ENCODE peak calls at places on chromosomes 6 and 20, in five cellular contexts. One of them, this sample, is unnamed.

GRCh38 chr20:57708694-57709673 is 831 bp downstream of the PMEPA1 start:
- DNase-seq in neuronal stem cell: no peak
- DNase-seq in mesendoderm: no peak
- DNase-seq in H9: no peak
- DNase-seq in IMR-90: peak
- DNase-seq in this sample: no peak

GRCh38 chr6:113856011-113856551 is 1.1 kb upstream of the MARCKS start:
- DNase-seq in IMR-90: peak
- DNase-seq in neuronal stem cell: peak
- DNase-seq in mesendoderm: peak
- DNase-seq in H9: peak
- DNase-seq in this sample: no peak

GRCh38 chr6:47922391-47922790 is 140.6 kb downstream of the OPN5 start:
- DNase-seq in mesendoderm: peak
- DNase-seq in IMR-90: no peak
- DNase-seq in H9: peak
- DNase-seq in neuronal stem cell: peak
- DNase-seq in this sample: no peak

GRCh38 chr6:3805448-3806123 is 43.6 kb upstream of the FAM50B start:
- DNase-seq in IMR-90: peak
- DNase-seq in H9: no peak
- DNase-seq in neuronal stem cell: no peak
- DNase-seq in mesendoderm: no peak
- DNase-seq in this sample: no peak

GRCh38 chr20:13816757-13817156 is 31.9 kb downstream of the NDUFAF5 start:
- DNase-seq in neuronal stem cell: no peak
- DNase-seq in IMR-90: no peak
- DNase-seq in mesendoderm: no peak
- DNase-seq in H9: no peak
- DNase-seq in this sample: no peak

GRCh38 chr6:133017581-133017980 is 203.2 kb downstream of the RPS12 start:
- DNase-seq in H9: no peak
- DNase-seq in mesendoderm: no peak
- DNase-seq in neuronal stem cell: no peak
- DNase-seq in IMR-90: peak
- DNase-seq in this sample: no peak

GRCh38 chr6:87376643-87377042 is 31.1 kb upstream of the CFAP206 start:
- DNase-seq in neuronal stem cell: no peak
- DNase-seq in H9: no peak
- DNase-seq in IMR-90: no peak
- DNase-seq in mesendoderm: no peak
- DNase-seq in this sample: no peak

GRCh38 chr6:71510057-71510713 is 221.6 kb downstream of the OGFRL1 start:
- DNase-seq in mesendoderm: peak
- DNase-seq in neuronal stem cell: peak
- DNase-seq in H9: peak
- DNase-seq in IMR-90: peak
- DNase-seq in this sample: peak

GRCh38 chr20:50518270-50518721 is 8.1 kb downstream of the PTPN1 start:
- DNase-seq in mesendoderm: no peak
- DNase-seq in neuronal stem cell: no peak
- DNase-seq in H9: no peak
- DNase-seq in IMR-90: peak
- DNase-seq in this sample: no peak

GRCh38 chr6:14545496-14545895 is 427.9 kb downstream of the CD83 start:
- DNase-seq in neuronal stem cell: no peak
- DNase-seq in IMR-90: no peak
- DNase-seq in H9: no peak
- DNase-seq in mesendoderm: no peak
- DNase-seq in this sample: no peak

GRCh38 chr6:45436544-45437440 is 59.1 kb upstream of the SUPT3H start:
- DNase-seq in IMR-90: peak
- DNase-seq in H9: no peak
- DNase-seq in mesendoderm: peak
- DNase-seq in neuronal stem cell: no peak
- DNase-seq in this sample: no peak

GRCh38 chr6:53357576-53358343 is 9.0 kb upstream of the ELOVL5 start:
- DNase-seq in mesendoderm: no peak
- DNase-seq in H9: no peak
- DNase-seq in IMR-90: no peak
- DNase-seq in neuronal stem cell: no peak
- DNase-seq in this sample: no peak

GRCh38 chr20:58647162-58647813 is 3.8 kb upstream of the STX16 start:
- DNase-seq in neuronal stem cell: no peak
- DNase-seq in H9: no peak
- DNase-seq in mesendoderm: no peak
- DNase-seq in IMR-90: no peak
- DNase-seq in this sample: peak

GRCh38 chr6:169692516-169692915 is 9.3 kb downstream of the WDR27 start:
- DNase-seq in neuronal stem cell: no peak
- DNase-seq in mesendoderm: no peak
- DNase-seq in H9: no peak
- DNase-seq in IMR-90: no peak
- DNase-seq in this sample: no peak

GRCh38 chr6:10837009-10837691 is 1.2 kb downstream of the MAK start:
- DNase-seq in mesendoderm: peak
- DNase-seq in neuronal stem cell: peak
- DNase-seq in H9: peak
- DNase-seq in IMR-90: no peak
- DNase-seq in this sample: no peak

GRCh38 chr20:44221368-44221767 is 10.8 kb upstream of the OSER1 start:
- DNase-seq in H9: no peak
- DNase-seq in neuronal stem cell: no peak
- DNase-seq in IMR-90: no peak
- DNase-seq in mesendoderm: no peak
- DNase-seq in this sample: no peak

GRCh38 chr6:25006565-25007001 is 70.8 kb upstream of the RIPOR2 start:
- DNase-seq in IMR-90: no peak
- DNase-seq in neuronal stem cell: no peak
- DNase-seq in mesendoderm: no peak
- DNase-seq in H9: no peak
- DNase-seq in this sample: no peak

GRCh38 chr6:436308-437041 is 44.9 kb downstream of the IRF4 start:
- DNase-seq in neuronal stem cell: no peak
- DNase-seq in IMR-90: peak
- DNase-seq in H9: no peak
- DNase-seq in mesendoderm: no peak
- DNase-seq in this sample: no peak

GRCh38 chr6:75618437-75618836 is 16.8 kb downstream of the SENP6 start:
- DNase-seq in neuronal stem cell: no peak
- DNase-seq in mesendoderm: no peak
- DNase-seq in H9: no peak
- DNase-seq in IMR-90: no peak
- DNase-seq in this sample: no peak

GRCh38 chr6:7389451-7390217 is at the start of the genes CAGE1 and RIOK1:
- DNase-seq in IMR-90: peak
- DNase-seq in mesendoderm: peak
- DNase-seq in H9: peak
- DNase-seq in neuronal stem cell: peak
- DNase-seq in this sample: peak
- H2BK15ac ChIP-seq in IMR-90: no peak
- H2BK15ac ChIP-seq in mesendoderm: no peak
- H2BK15ac ChIP-seq in H9: no peak
- H2BK15ac ChIP-seq in neuronal stem cell: no peak
- H2BK15ac ChIP-seq in this sample: no peak

GRCh38 chr20:1801551-1801950 is 93.7 kb upstream of the SIRPA start:
- DNase-seq in neuronal stem cell: no peak
- DNase-seq in H9: no peak
- DNase-seq in IMR-90: no peak
- DNase-seq in mesendoderm: no peak
- DNase-seq in this sample: no peak
- H2BK15ac ChIP-seq in neuronal stem cell: no peak
- H2BK15ac ChIP-seq in H9: no peak
- H2BK15ac ChIP-seq in IMR-90: no peak
- H2BK15ac ChIP-seq in mesendoderm: no peak
- H2BK15ac ChIP-seq in this sample: peak

DNA sequence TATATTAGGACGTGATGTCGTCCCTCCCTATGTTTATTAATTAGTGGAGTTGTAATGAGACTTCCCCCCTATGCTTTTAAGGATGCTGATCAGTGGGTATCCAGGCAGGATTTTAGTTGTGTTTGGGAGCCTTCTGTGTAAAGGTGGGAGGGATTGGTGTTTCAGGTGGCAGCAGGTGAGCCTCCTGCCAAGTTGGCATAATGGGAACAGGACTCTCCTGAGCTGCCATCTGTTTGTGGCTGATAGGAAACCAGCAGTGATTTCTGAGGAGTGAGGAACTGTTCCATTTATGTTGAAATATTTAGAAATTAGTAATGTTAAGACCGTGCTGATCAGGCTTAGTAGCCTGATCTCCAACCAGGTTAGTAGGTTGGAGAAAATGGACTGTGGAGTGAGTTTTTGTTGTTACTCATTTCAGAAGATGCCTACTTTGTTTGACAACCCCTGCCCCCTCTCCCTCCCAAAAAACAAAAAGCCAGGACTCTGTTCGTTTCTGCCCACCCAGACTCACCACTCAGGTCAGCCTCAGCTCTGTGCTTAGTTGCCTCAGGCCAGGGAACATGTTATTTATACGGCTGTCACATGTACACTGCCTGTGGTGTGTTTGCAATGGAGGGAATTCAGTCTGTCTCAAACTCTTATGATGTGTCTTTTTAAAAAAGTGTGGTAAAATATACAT is 55.4 kb upstream of the TULP4 start:
- DNase-seq in mesendoderm: no peak
- DNase-seq in IMR-90: no peak
- DNase-seq in H9: no peak
- DNase-seq in neuronal stem cell: no peak
- DNase-seq in this sample: no peak
- H2BK15ac ChIP-seq in mesendoderm: no peak
- H2BK15ac ChIP-seq in IMR-90: no peak
- H2BK15ac ChIP-seq in H9: no peak
- H2BK15ac ChIP-seq in neuronal stem cell: no peak
- H2BK15ac ChIP-seq in this sample: no peak

GRCh38 chr6:149864578-149865535 is 698 bp upstream of the LRP11 start:
- DNase-seq in IMR-90: peak
- DNase-seq in neuronal stem cell: peak
- DNase-seq in mesendoderm: peak
- DNase-seq in H9: no peak
- DNase-seq in this sample: no peak

GRCh38 chr6:149861603-149862423 is 2.3 kb downstream of the LRP11 start:
- DNase-seq in mesendoderm: no peak
- DNase-seq in neuronal stem cell: no peak
- DNase-seq in IMR-90: peak
- DNase-seq in H9: no peak
- DNase-seq in this sample: no peak

GRCh38 chr6:149863596-149863845 is 638 bp downstream of the LRP11 start:
- DNase-seq in H9: no peak
- DNase-seq in IMR-90: no peak
- DNase-seq in mesendoderm: no peak
- DNase-seq in neuronal stem cell: no peak
- DNase-seq in this sample: no peak

GRCh38 chr6:149863846-149864577 is at the start of gene LRP11:
- DNase-seq in mesendoderm: peak
- DNase-seq in neuronal stem cell: peak
- DNase-seq in IMR-90: peak
- DNase-seq in H9: peak
- DNase-seq in this sample: peak

DNA sequence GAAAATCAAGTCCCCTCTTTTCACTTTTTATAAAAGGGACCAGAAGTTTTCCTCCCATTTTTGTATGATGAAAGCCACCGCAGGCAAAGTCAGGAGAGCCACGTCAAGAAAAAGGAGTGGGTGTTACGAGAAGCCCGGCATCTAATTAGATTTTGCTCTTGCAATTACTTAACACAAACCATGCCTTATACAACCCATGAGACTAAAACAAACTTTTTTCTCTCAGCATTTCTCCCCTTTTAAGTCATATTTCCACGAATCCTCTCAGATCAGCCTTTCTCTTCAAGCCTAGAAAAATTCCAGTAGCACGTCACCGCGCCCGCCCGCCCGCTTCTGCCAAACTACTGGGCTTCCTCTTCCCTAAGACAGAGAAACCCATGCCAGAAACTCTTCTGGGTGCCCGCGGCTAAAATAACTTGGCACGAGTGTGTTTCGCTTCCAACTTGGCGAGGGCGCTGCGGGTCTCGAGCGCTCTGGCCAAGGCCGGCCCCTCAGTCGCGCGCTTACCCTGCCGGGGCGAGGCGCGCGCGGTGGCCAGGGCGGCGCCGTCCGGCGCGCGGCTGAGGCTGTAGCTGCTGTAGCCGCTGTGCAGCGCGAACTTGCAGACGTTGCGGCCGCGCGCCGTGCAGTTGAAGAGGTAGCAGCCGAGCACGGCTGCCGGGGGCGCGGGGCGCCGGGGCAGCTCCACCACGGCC is 1.1 kb downstream of the LRP11 start:
- DNase-seq in neuronal stem cell: peak
- DNase-seq in mesendoderm: peak
- DNase-seq in H9: peak
- DNase-seq in IMR-90: peak
- DNase-seq in this sample: no peak
- H2BK15ac ChIP-seq in neuronal stem cell: no peak
- H2BK15ac ChIP-seq in mesendoderm: no peak
- H2BK15ac ChIP-seq in H9: no peak
- H2BK15ac ChIP-seq in IMR-90: no peak
- H2BK15ac ChIP-seq in this sample: no peak

GRCh38 chr20:14889503-14890125 is 552.2 kb upstream of the FLRT3 start:
- DNase-seq in IMR-90: no peak
- DNase-seq in neuronal stem cell: no peak
- DNase-seq in mesendoderm: peak
- DNase-seq in H9: no peak
- DNase-seq in this sample: no peak
- H2BK15ac ChIP-seq in IMR-90: no peak
- H2BK15ac ChIP-seq in neuronal stem cell: no peak
- H2BK15ac ChIP-seq in mesendoderm: no peak
- H2BK15ac ChIP-seq in H9: no peak
- H2BK15ac ChIP-seq in this sample: no peak

DNA sequence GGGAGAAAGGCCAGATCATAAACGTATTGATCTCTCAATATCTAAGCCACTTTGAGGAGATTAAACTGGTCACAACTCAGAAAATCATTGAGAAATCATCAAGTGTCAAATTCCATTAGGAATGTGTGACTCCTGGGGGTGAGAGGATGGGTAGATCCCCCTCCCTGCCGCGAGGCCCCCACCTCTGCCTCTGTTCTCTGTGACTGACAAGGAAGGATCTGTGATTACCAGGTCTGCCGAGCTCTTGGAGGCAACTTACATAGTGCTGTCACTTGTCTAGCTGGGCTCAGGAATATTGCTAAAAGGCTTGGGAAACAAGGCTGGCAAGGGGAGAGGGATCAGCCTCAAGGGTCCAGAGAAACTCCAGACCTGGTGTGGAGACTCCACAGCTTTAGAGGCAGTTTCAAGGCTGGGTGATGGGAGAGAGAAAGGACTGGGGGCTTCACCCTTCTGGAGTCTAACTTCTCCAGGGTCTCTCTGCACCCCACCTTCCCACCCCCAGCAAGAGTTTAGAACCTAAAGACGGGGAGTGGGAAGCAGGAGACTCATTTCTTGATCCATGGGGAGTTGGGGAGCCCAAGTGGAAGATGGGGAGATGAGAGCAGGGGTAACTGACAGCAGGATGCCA is 11.6 kb upstream of the ARMC12 start:
- DNase-seq in mesendoderm: peak
- DNase-seq in IMR-90: no peak
- DNase-seq in neuronal stem cell: no peak
- DNase-seq in H9: no peak
- DNase-seq in this sample: no peak
- H2BK15ac ChIP-seq in mesendoderm: no peak
- H2BK15ac ChIP-seq in IMR-90: no peak
- H2BK15ac ChIP-seq in neuronal stem cell: peak
- H2BK15ac ChIP-seq in H9: no peak
- H2BK15ac ChIP-seq in this sample: peak